ENCODE peak calls at places on chromosomes 2 and 18, in ten cellular contexts. I is psoas muscle; A is fibroblast of lung; K is GM06990; Y is IMR-90; X is CD4-positive, alpha-beta T cell; D is astrocyte of the cerebellum; F is astrocyte of the spinal cord; V is adrenal gland; P is transverse colon. J is an unnamed sample.

GRCh38 chr2:36526216-36526615 is 71.8 kb downstream of the FEZ2 start:
- DNase-seq in V (no peak), A (no peak), P (no peak), K (no peak), Y (peak; percentile 74), F (no peak), I (no peak), X (no peak), D (no peak), J (no peak)

GRCh38 chr2:27000995-27001394 is 30.6 kb downstream of the MAPRE3 start:
- DNase-seq in V (no peak), I (no peak), D (no peak), P (no peak), A (no peak), X (no peak), Y (no peak), K (no peak), F (no peak), J (no peak)

GRCh38 chr2:178924817-178925216 is 117.6 kb upstream of the TTN start:
- DNase-seq in V (no peak), I (no peak), X (no peak), D (no peak), Y (no peak), K (no peak), F (no peak), A (no peak), P (no peak), J (no peak)

GRCh38 chr2:46775722-46776121 is 139.9 kb downstream of the MCFD2 start:
- DNase-seq in P (no peak), V (no peak), I (no peak), K (no peak), A (no peak), F (no peak), D (no peak), Y (no peak), X (no peak), J (no peak)

GRCh38 chr2:26724004-26724750 is 31.7 kb downstream of the KCNK3 start:
- DNase-seq in V (peak; percentile 98), I (peak; percentile 81), A (peak; percentile 94), X (no peak), K (no peak), D (no peak), Y (peak; percentile 80), P (peak; percentile 61), F (peak; percentile 76), J (peak; percentile 70)

GRCh38 chr2:190947711-190948251 is 66.2 kb downstream of the STAT1 start:
- DNase-seq in I (no peak), X (no peak), V (no peak), P (no peak), K (peak; percentile 56), D (peak; percentile 93), F (peak; percentile 87), Y (peak; percentile 81), A (peak; percentile 85), J (no peak)

GRCh38 chr2:138507267-138507666 is 5.7 kb downstream of the SPOPL start:
- DNase-seq in P (no peak), D (no peak), V (no peak), F (no peak), X (no peak), Y (no peak), K (no peak), A (no peak), I (no peak), J (no peak)

GRCh38 chr2:232998666-232998985 is 14.4 kb downstream of the NGEF start:
- DNase-seq in A (no peak), V (no peak), P (no peak), F (no peak), I (no peak), Y (no peak), K (no peak), X (no peak), D (no peak), J (peak; percentile 30)

GRCh38 chr2:113197347-113198047 is 23.7 kb downstream of the PSD4 start:
- DNase-seq in I (no peak), A (no peak), Y (no peak), P (no peak), X (no peak), K (no peak), V (no peak), D (no peak), F (no peak), J (no peak)

GRCh38 chr18:36652503-36652902 is 176.3 kb downstream of the TPGS2 start:
- DNase-seq in F (no peak), V (no peak), Y (no peak), A (no peak), X (no peak), P (no peak), D (no peak), K (no peak), I (no peak), J (no peak)

GRCh38 chr2:85718885-85719487 is 24.8 kb downstream of the GNLY start:
- DNase-seq in K (no peak), V (no peak), I (peak; percentile 42), X (no peak), A (no peak), D (no peak), P (no peak), Y (no peak), F (no peak), J (peak; percentile 33)

GRCh38 chr2:144875996-144876395 is 356.1 kb upstream of the ZEB2 start:
- DNase-seq in D (peak; percentile 60), A (no peak), K (no peak), X (no peak), Y (no peak), F (peak; percentile 22), P (no peak), I (no peak), V (no peak), J (no peak)

GRCh38 chr2:234814366-234814765 is 137.5 kb upstream of the SH3BP4 start:
- DNase-seq in I (no peak), V (no peak), P (no peak), F (no peak), K (no peak), A (no peak), D (no peak), Y (no peak), X (no peak), J (no peak)

GRCh38 chr2:88614497-88615157 is 12.6 kb downstream of the EIF2AK3 start:
- DNase-seq in F (no peak), I (no peak), Y (no peak), V (no peak), P (no peak), A (no peak), K (no peak), D (no peak), X (no peak), J (no peak)

GRCh38 chr2:79982445-79982844 is 322.1 kb downstream of the LRRTM1 start:
- DNase-seq in X (no peak), Y (no peak), I (no peak), V (no peak), F (no peak), A (no peak), D (no peak), K (no peak), P (peak; percentile 67), J (no peak)

GRCh38 chr18:60417946-60418345 is 45.4 kb upstream of the MC4R start:
- DNase-seq in V (no peak), P (no peak), K (no peak), D (no peak), Y (no peak), A (no peak), I (no peak), X (no peak), F (no peak), J (no peak)

GRCh38 chr18:60411715-60412114 is 39.1 kb upstream of the MC4R start:
- DNase-seq in V (no peak), X (no peak), F (no peak), A (no peak), P (no peak), Y (no peak), D (no peak), K (no peak), I (no peak), J (no peak)

DNA sequence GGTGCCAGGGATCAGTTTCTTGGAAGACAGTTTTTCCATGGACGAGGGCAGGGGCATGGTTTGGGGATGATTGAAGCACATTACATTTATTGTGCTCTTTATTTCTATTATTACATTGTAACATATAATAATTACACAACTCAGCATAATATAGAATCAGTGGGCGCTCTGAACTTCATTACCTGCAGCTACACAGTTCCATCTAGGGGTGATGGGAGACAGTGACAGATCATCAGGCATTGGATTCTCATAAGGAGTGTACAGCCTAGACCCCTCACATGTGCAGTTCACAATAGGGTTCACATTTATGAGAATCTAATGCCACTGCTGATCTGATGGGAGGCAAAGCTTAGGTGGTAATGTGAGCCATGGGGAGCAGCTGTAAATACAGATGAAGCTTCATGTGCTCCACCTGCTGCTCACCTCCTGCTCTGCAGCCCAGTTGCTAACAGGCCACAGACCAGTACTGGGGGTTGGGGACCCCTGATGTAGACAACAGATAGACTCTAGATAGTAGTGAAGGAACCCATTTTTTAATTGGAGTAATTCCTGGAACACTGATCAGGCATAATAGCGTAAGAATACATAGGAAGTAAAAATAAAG is 41.5 kb upstream of the MC4R start:
- DNase-seq in K (no peak), I (no peak), P (peak; percentile 14), V (no peak), A (peak; percentile 9), Y (peak; percentile 7), X (no peak), F (no peak), D (no peak), J (no peak)
- TF ChIP-seq CTCF in K (peak; percentile 61), I (no peak), P (peak; percentile 19), V (no peak), A (peak; percentile 18), Y (peak; percentile 45), X (no peak), F (peak; percentile 64), D (peak; percentile 68), J (no peak)

GRCh38 chr2:72439892-72440291 is 292.2 kb upstream of the CYP26B1 start:
- DNase-seq in D (no peak), V (no peak), P (no peak), I (no peak), Y (no peak), X (no peak), K (no peak), A (no peak), F (no peak), J (no peak)
- TF ChIP-seq CTCF in D (no peak), V (no peak), P (no peak), I (no peak), Y (no peak), X (no peak), K (no peak), A (no peak), F (no peak), J (no peak)

GRCh38 chr2:235849489-235849888 is 318.7 kb downstream of the GBX2 start:
- DNase-seq in D (no peak), Y (no peak), A (no peak), F (no peak), P (no peak), X (no peak), I (no peak), V (no peak), K (no peak), J (no peak)
- TF ChIP-seq CTCF in D (no peak), Y (no peak), A (no peak), F (no peak), P (no peak), X (no peak), I (no peak), V (no peak), K (no peak), J (no peak)

GRCh38 chr2:215442392-215442787 is 6.5 kb upstream of the FN1 start:
- DNase-seq in Y (no peak), F (no peak), I (no peak), X (no peak), D (no peak), K (no peak), P (no peak), V (no peak), A (no peak), J (no peak)
- TF ChIP-seq CTCF in Y (no peak), F (no peak), I (no peak), X (no peak), D (no peak), K (peak; percentile 29), P (no peak), V (no peak), A (no peak), J (no peak)

J was measured in right lobe of liver.